ENCODE peak calls at places on chromosomes 1 and 21, in eight cellular contexts. R, F, L, M, D, Y, Z and U are unnamed samples.

GRCh38 chr21:25956993-25957714 is 213.4 kb downstream of the APP start:
- DNase-seq in L (peak), Z (no peak), Y (peak), D (no peak), F (no peak), M (no peak), R (no peak), U (peak)

GRCh38 chr21:45846373-45847160 is 135.0 kb upstream of the COL6A1 start:
- DNase-seq in Y (peak), M (no peak), D (peak), R (no peak), L (no peak), F (no peak), Z (no peak), U (no peak)

GRCh38 chr1:180567664-180568063 is 8.9 kb downstream of the OVAAL start:
- DNase-seq in D (no peak), R (no peak), L (no peak), M (no peak), Z (no peak), Y (no peak), F (no peak), U (no peak)

GRCh38 chr1:214332950-214333798 is 52.2 kb downstream of the SMYD2 start:
- DNase-seq in D (peak), R (peak), F (no peak), M (peak), Y (peak), L (no peak), Z (peak), U (peak)

GRCh38 chr1:45340816-45341215 is 576 bp upstream of the MUTYH start:
- DNase-seq in D (no peak), R (peak), F (peak), L (no peak), Z (no peak), M (no peak), Y (peak), U (no peak)

GRCh38 chr21:33069994-33070811 is at the start of gene OLIG1:
- DNase-seq in Y (peak), Z (no peak), L (no peak), F (peak), R (peak), D (peak), M (peak), U (no peak)

GRCh38 chr1:203271018-203271743 is 34.1 kb upstream of the BTG2 start:
- DNase-seq in R (peak), D (peak), L (peak), Y (peak), F (peak), Z (peak), M (peak), U (peak)

GRCh38 chr1:24735156-24735618 is 10.1 kb upstream of the CLIC4 start:
- DNase-seq in Z (no peak), F (no peak), D (peak), Y (no peak), M (no peak), L (no peak), R (no peak), U (no peak)

GRCh38 chr1:4003846-4004505 is 103.9 kb upstream of the C1orf174 start:
- DNase-seq in Z (no peak), F (no peak), R (no peak), M (no peak), L (no peak), D (no peak), Y (no peak), U (no peak)

GRCh38 chr1:53334781-53335180 is 6.9 kb upstream of the LRP8 start:
- DNase-seq in Y (no peak), R (no peak), Z (no peak), D (no peak), M (no peak), F (no peak), L (no peak), U (no peak)

GRCh38 chr1:213055087-213055591 is 4.1 kb downstream of the RPS6KC1 start:
- DNase-seq in Z (no peak), D (no peak), M (no peak), R (no peak), L (peak), Y (no peak), F (no peak), U (no peak)

GRCh38 chr21:30478015-30478414 is 2.2 kb downstream of the KRTAP19-1 start:
- DNase-seq in Z (no peak), R (no peak), M (no peak), F (no peak), Y (no peak), D (no peak), L (peak), U (no peak)

GRCh38 chr1:91617242-91617837 is 116.7 kb downstream of the CDC7 start:
- DNase-seq in F (no peak), R (no peak), M (peak), D (peak), L (no peak), Y (no peak), Z (no peak), U (no peak)